ENCODE peak calls at places on chromosomes 12 and 14, in eight cellular contexts. C, O, P, X, U, S, I and L are unnamed samples.

GRCh38 chr14:22011243-22011642 is 337.6 kb upstream of the OR4E1 start:
- DNase-seq in O (no peak), U (no peak), X (no peak), P (no peak), C (no peak), I (no peak), S (no peak), L (no peak)

GRCh38 chr14:49506650-49507049 is 79.5 kb downstream of the RPS29 start:
- DNase-seq in O (no peak), S (no peak), X (no peak), P (no peak), U (no peak), C (no peak), I (no peak), L (no peak)

GRCh38 chr12:113647048-113647447 is 175.4 kb upstream of the LHX5 start:
- DNase-seq in O (no peak), U (no peak), X (no peak), S (no peak), P (no peak), C (no peak), I (no peak), L (no peak)

GRCh38 chr14:91903070-91903469 is 35.7 kb upstream of the TC2N start:
- DNase-seq in S (no peak), I (no peak), X (no peak), O (no peak), P (no peak), U (no peak), C (no peak), L (no peak)

GRCh38 chr14:95361373-95362179 is 41.9 kb upstream of the CLMN start:
- DNase-seq in I (peak; percentile 34), P (peak; percentile 25), S (no peak), O (peak; percentile 3), U (peak; percentile 50), C (peak; percentile 82), X (no peak), L (no peak)

GRCh38 chr12:121810833-121811433 is 7.1 kb downstream of the SETD1B start:
- DNase-seq in C (no peak), P (no peak), O (no peak), U (no peak), X (no peak), I (no peak), S (no peak), L (no peak)

GRCh38 chr14:65258391-65258790 is 154.1 kb upstream of the FUT8 start:
- DNase-seq in S (no peak), C (no peak), O (no peak), X (peak; percentile 69), I (no peak), U (no peak), P (no peak), L (no peak)

GRCh38 chr12:72957454-72957853 is 685.3 kb downstream of the TRHDE start:
- DNase-seq in U (no peak), X (no peak), I (no peak), C (no peak), S (no peak), P (no peak), O (no peak), L (no peak)

GRCh38 chr14:66619952-66620351 is 112.0 kb downstream of the GPHN start:
- DNase-seq in I (no peak), U (no peak), C (no peak), O (no peak), X (no peak), P (no peak), S (no peak), L (no peak)

GRCh38 chr14:84272290-84272721 is 1257.6 kb upstream of the FLRT2 start:
- DNase-seq in O (no peak), S (no peak), P (no peak), C (no peak), U (no peak), I (no peak), X (no peak), L (no peak)

GRCh38 chr12:132065609-132066344 is 78.3 kb downstream of the DDX51 start:
- DNase-seq in S (no peak), I (no peak), X (no peak), C (peak; percentile 59), U (no peak), P (no peak), O (no peak), L (no peak)

GRCh38 chr12:49545815-49546214 is 7.0 kb downstream of the KCNH3 start:
- DNase-seq in P (no peak), X (no peak), C (no peak), U (no peak), I (no peak), S (no peak), O (no peak), L (no peak)

GRCh38 chr12:57232156-57232756 is 2.7 kb downstream of the SHMT2 start:
- DNase-seq in U (no peak), C (no peak), I (no peak), P (no peak), O (no peak), X (no peak), S (no peak), L (no peak)

GRCh38 chr14:77339407-77339806 is 18.6 kb downstream of the GSTZ1 start:
- DNase-seq in C (no peak), P (no peak), U (no peak), I (no peak), S (no peak), X (no peak), O (no peak), L (no peak)

GRCh38 chr12:65157091-65157490 is 12.3 kb upstream of the LEMD3 start:
- DNase-seq in C (no peak), U (no peak), S (no peak), I (no peak), O (no peak), P (no peak), X (no peak), L (no peak)

GRCh38 chr14:102903248-102903888 is 19.1 kb upstream of the AMN start:
- DNase-seq in O (no peak), X (no peak), C (no peak), U (no peak), P (no peak), I (no peak), S (no peak), L (no peak)

GRCh38 chr14:94392510-94392935 is 4.1 kb upstream of the SERPINA1 start:
- DNase-seq in C (peak; percentile 28), S (no peak), P (no peak), O (no peak), X (no peak), I (peak; percentile 22), U (no peak), L (no peak)